ENCODE peak calls at places on chromosomes 7 and 10, in ten cellular contexts. One of them, this sample, is unnamed.

GRCh38 chr7:18534481-18534880 is 38.9 kb downstream of the HDAC9 start:
- DNase-seq in T-helper 1 cell: no peak
- DNase-seq in activated naive CD8-positive, alpha-beta T cell treated with anti-CD3 and anti-CD28 coated beads, Interleukin-2, amount 50 U/mL, for 24 hours: no peak
- DNase-seq in NCI-H345: no peak
- DNase-seq in SW 1271: no peak
- DNase-seq in HEK293T: no peak
- DNase-seq in endodermal cell: no peak
- DNase-seq in activated CD4-positive, CD25-positive, alpha-beta regulatory T cell: no peak
- DNase-seq in naive B cell: no peak
- DNase-seq in sigmoid colon: no peak
- DNase-seq in this sample: no peak

GRCh38 chr7:116547347-116547746 is 22.5 kb downstream of the CAV1 start:
- DNase-seq in NCI-H345: no peak
- DNase-seq in activated naive CD8-positive, alpha-beta T cell treated with anti-CD3 and anti-CD28 coated beads, Interleukin-2, amount 50 U/mL, for 24 hours: no peak
- DNase-seq in endodermal cell: no peak
- DNase-seq in SW 1271: no peak
- DNase-seq in naive B cell: no peak
- DNase-seq in sigmoid colon: no peak
- DNase-seq in activated CD4-positive, CD25-positive, alpha-beta regulatory T cell: no peak
- DNase-seq in HEK293T: no peak
- DNase-seq in T-helper 1 cell: no peak
- DNase-seq in this sample: no peak

GRCh38 chr7:56007167-56007652 is 42.8 kb downstream of the NIPSNAP2 start:
- DNase-seq in SW 1271: no peak
- DNase-seq in activated naive CD8-positive, alpha-beta T cell treated with anti-CD3 and anti-CD28 coated beads, Interleukin-2, amount 50 U/mL, for 24 hours: no peak
- DNase-seq in NCI-H345: no peak
- DNase-seq in T-helper 1 cell: no peak
- DNase-seq in endodermal cell: no peak
- DNase-seq in activated CD4-positive, CD25-positive, alpha-beta regulatory T cell: no peak
- DNase-seq in naive B cell: no peak
- DNase-seq in HEK293T: peak; percentile 12
- DNase-seq in sigmoid colon: no peak
- DNase-seq in this sample: no peak

GRCh38 chr10:29860159-29860558 is 199.2 kb downstream of the JCAD start:
- DNase-seq in SW 1271: no peak
- DNase-seq in T-helper 1 cell: no peak
- DNase-seq in sigmoid colon: peak; percentile 81
- DNase-seq in activated naive CD8-positive, alpha-beta T cell treated with anti-CD3 and anti-CD28 coated beads, Interleukin-2, amount 50 U/mL, for 24 hours: no peak
- DNase-seq in endodermal cell: no peak
- DNase-seq in NCI-H345: no peak
- DNase-seq in activated CD4-positive, CD25-positive, alpha-beta regulatory T cell: no peak
- DNase-seq in HEK293T: no peak
- DNase-seq in naive B cell: no peak
- DNase-seq in this sample: no peak

GRCh38 chr10:49817845-49818244 is 55.7 kb upstream of the OGDHL start:
- DNase-seq in HEK293T: no peak
- DNase-seq in endodermal cell: no peak
- DNase-seq in SW 1271: no peak
- DNase-seq in sigmoid colon: no peak
- DNase-seq in naive B cell: no peak
- DNase-seq in activated naive CD8-positive, alpha-beta T cell treated with anti-CD3 and anti-CD28 coated beads, Interleukin-2, amount 50 U/mL, for 24 hours: no peak
- DNase-seq in NCI-H345: no peak
- DNase-seq in activated CD4-positive, CD25-positive, alpha-beta regulatory T cell: no peak
- DNase-seq in T-helper 1 cell: no peak
- DNase-seq in this sample: no peak

GRCh38 chr7:146700015-146700560 is 583.5 kb downstream of the CNTNAP2 start:
- DNase-seq in naive B cell: no peak
- DNase-seq in NCI-H345: no peak
- DNase-seq in activated CD4-positive, CD25-positive, alpha-beta regulatory T cell: no peak
- DNase-seq in SW 1271: no peak
- DNase-seq in T-helper 1 cell: no peak
- DNase-seq in activated naive CD8-positive, alpha-beta T cell treated with anti-CD3 and anti-CD28 coated beads, Interleukin-2, amount 50 U/mL, for 24 hours: no peak
- DNase-seq in sigmoid colon: no peak
- DNase-seq in endodermal cell: no peak
- DNase-seq in HEK293T: no peak
- DNase-seq in this sample: no peak

GRCh38 chr7:23287612-23288011 is 11.5 kb upstream of the MALSU1 start:
- DNase-seq in NCI-H345: no peak
- DNase-seq in sigmoid colon: no peak
- DNase-seq in activated naive CD8-positive, alpha-beta T cell treated with anti-CD3 and anti-CD28 coated beads, Interleukin-2, amount 50 U/mL, for 24 hours: peak; percentile 8
- DNase-seq in T-helper 1 cell: no peak
- DNase-seq in SW 1271: no peak
- DNase-seq in naive B cell: no peak
- DNase-seq in endodermal cell: no peak
- DNase-seq in activated CD4-positive, CD25-positive, alpha-beta regulatory T cell: no peak
- DNase-seq in HEK293T: no peak
- DNase-seq in this sample: peak; percentile 32

GRCh38 chr7:2313450-2314208 is 612 bp downstream of the SNX8 start:
- DNase-seq in T-helper 1 cell: peak; percentile 3
- DNase-seq in SW 1271: no peak
- DNase-seq in naive B cell: no peak
- DNase-seq in endodermal cell: no peak
- DNase-seq in activated naive CD8-positive, alpha-beta T cell treated with anti-CD3 and anti-CD28 coated beads, Interleukin-2, amount 50 U/mL, for 24 hours: no peak
- DNase-seq in activated CD4-positive, CD25-positive, alpha-beta regulatory T cell: no peak
- DNase-seq in sigmoid colon: peak; percentile 76
- DNase-seq in NCI-H345: no peak
- DNase-seq in HEK293T: peak; percentile 33
- DNase-seq in this sample: peak; percentile 45

GRCh38 chr7:73852500-73852899 is 8.5 kb upstream of the TMEM270 start:
- DNase-seq in NCI-H345: no peak
- DNase-seq in naive B cell: no peak
- DNase-seq in HEK293T: no peak
- DNase-seq in T-helper 1 cell: no peak
- DNase-seq in sigmoid colon: no peak
- DNase-seq in activated naive CD8-positive, alpha-beta T cell treated with anti-CD3 and anti-CD28 coated beads, Interleukin-2, amount 50 U/mL, for 24 hours: no peak
- DNase-seq in endodermal cell: no peak
- DNase-seq in activated CD4-positive, CD25-positive, alpha-beta regulatory T cell: no peak
- DNase-seq in SW 1271: no peak
- DNase-seq in this sample: no peak

GRCh38 chr10:8498881-8499280 is 444.4 kb downstream of the GATA3 start:
- DNase-seq in NCI-H345: no peak
- DNase-seq in naive B cell: no peak
- DNase-seq in endodermal cell: no peak
- DNase-seq in activated naive CD8-positive, alpha-beta T cell treated with anti-CD3 and anti-CD28 coated beads, Interleukin-2, amount 50 U/mL, for 24 hours: no peak
- DNase-seq in SW 1271: no peak
- DNase-seq in HEK293T: no peak
- DNase-seq in T-helper 1 cell: no peak
- DNase-seq in sigmoid colon: no peak
- DNase-seq in activated CD4-positive, CD25-positive, alpha-beta regulatory T cell: no peak
- DNase-seq in this sample: peak; percentile 38

GRCh38 chr10:8045728-8046494 is 8.6 kb upstream of the GATA3 start:
- DNase-seq in endodermal cell: no peak
- DNase-seq in activated CD4-positive, CD25-positive, alpha-beta regulatory T cell: no peak
- DNase-seq in NCI-H345: no peak
- DNase-seq in SW 1271: no peak
- DNase-seq in naive B cell: no peak
- DNase-seq in sigmoid colon: no peak
- DNase-seq in T-helper 1 cell: no peak
- DNase-seq in activated naive CD8-positive, alpha-beta T cell treated with anti-CD3 and anti-CD28 coated beads, Interleukin-2, amount 50 U/mL, for 24 hours: no peak
- DNase-seq in HEK293T: no peak
- DNase-seq in this sample: no peak

GRCh38 chr10:93062499-93063216 is 2.1 kb downstream of the CYP26C1 start:
- DNase-seq in T-helper 1 cell: peak; percentile 27
- DNase-seq in endodermal cell: peak; percentile 88
- DNase-seq in sigmoid colon: no peak
- DNase-seq in HEK293T: no peak
- DNase-seq in SW 1271: no peak
- DNase-seq in activated naive CD8-positive, alpha-beta T cell treated with anti-CD3 and anti-CD28 coated beads, Interleukin-2, amount 50 U/mL, for 24 hours: peak; percentile 66
- DNase-seq in naive B cell: peak; percentile 36
- DNase-seq in activated CD4-positive, CD25-positive, alpha-beta regulatory T cell: no peak
- DNase-seq in NCI-H345: peak; percentile 12
- DNase-seq in this sample: peak; percentile 81

GRCh38 chr10:104307576-104308438 is 30.5 kb downstream of the ITPRIP start:
- DNase-seq in HEK293T: no peak
- DNase-seq in endodermal cell: no peak
- DNase-seq in naive B cell: no peak
- DNase-seq in sigmoid colon: peak; percentile 58
- DNase-seq in T-helper 1 cell: no peak
- DNase-seq in SW 1271: no peak
- DNase-seq in activated CD4-positive, CD25-positive, alpha-beta regulatory T cell: no peak
- DNase-seq in NCI-H345: no peak
- DNase-seq in activated naive CD8-positive, alpha-beta T cell treated with anti-CD3 and anti-CD28 coated beads, Interleukin-2, amount 50 U/mL, for 24 hours: no peak
- DNase-seq in this sample: no peak

GRCh38 chr10:404991-405390 is 269.7 kb downstream of the ZMYND11 start:
- DNase-seq in activated CD4-positive, CD25-positive, alpha-beta regulatory T cell: no peak
- DNase-seq in endodermal cell: no peak
- DNase-seq in SW 1271: no peak
- DNase-seq in HEK293T: no peak
- DNase-seq in NCI-H345: no peak
- DNase-seq in T-helper 1 cell: no peak
- DNase-seq in naive B cell: no peak
- DNase-seq in activated naive CD8-positive, alpha-beta T cell treated with anti-CD3 and anti-CD28 coated beads, Interleukin-2, amount 50 U/mL, for 24 hours: no peak
- DNase-seq in sigmoid colon: no peak
- DNase-seq in this sample: no peak

GRCh38 chr10:99532687-99533495 is at the start of gene NKX2-3:
- DNase-seq in activated naive CD8-positive, alpha-beta T cell treated with anti-CD3 and anti-CD28 coated beads, Interleukin-2, amount 50 U/mL, for 24 hours: peak; percentile 68
- DNase-seq in sigmoid colon: peak; percentile 100
- DNase-seq in SW 1271: no peak
- DNase-seq in HEK293T: peak; percentile 93
- DNase-seq in endodermal cell: peak; percentile 94
- DNase-seq in naive B cell: no peak
- DNase-seq in T-helper 1 cell: no peak
- DNase-seq in NCI-H345: no peak
- DNase-seq in activated CD4-positive, CD25-positive, alpha-beta regulatory T cell: no peak
- DNase-seq in this sample: peak; percentile 77

This sample was measured in activated CD4-positive, alpha-beta T cell treated with anti-CD3 and anti-CD28 coated beads for 36 hours.